ENCODE peak calls at places on chromosomes 1 and 21, in five cellular contexts. O, T, U, S and R are unnamed samples.
A peak's percentile ranks its signal among the peaks of the same experiment; 100 is the strongest.

GRCh38 chr1:72366473-72366872 is 84.1 kb upstream of the NEGR1 start:
- DNase-seq in U (no peak), O (peak; percentile 41), S (no peak), T (peak; percentile 11), R (no peak)

GRCh38 chr1:20266642-20267041 is 24.0 kb upstream of the VWA5B1 start:
- DNase-seq in T (no peak), S (no peak), U (no peak), O (no peak), R (no peak)

GRCh38 chr1:74811421-74812179 is 78.6 kb downstream of the TYW3 start:
- DNase-seq in T (no peak), U (no peak), S (no peak), O (no peak), R (no peak)

GRCh38 chr1:54284781-54285563 is 85.0 kb downstream of the MRPL37 start:
- DNase-seq in T (no peak), S (no peak), O (no peak), U (no peak), R (no peak)

GRCh38 chr1:75668813-75669212 is 55.7 kb upstream of the ACADM start:
- DNase-seq in O (no peak), S (no peak), U (no peak), T (no peak), R (no peak)

GRCh38 chr1:111729271-111729921 is 9.8 kb downstream of the INKA2 start:
- DNase-seq in T (no peak), U (no peak), S (no peak), O (peak; percentile 76), R (no peak)

GRCh38 chr1:25671929-25672328 is 55.3 kb downstream of the MAN1C1 start:
- DNase-seq in O (no peak), U (peak; percentile 49), S (no peak), T (no peak), R (peak; percentile 28)

GRCh38 chr1:10737268-10737624 is 59.2 kb downstream of the CASZ1 start:
- DNase-seq in O (no peak), T (no peak), U (no peak), S (no peak), R (peak; percentile 84)

DNA sequence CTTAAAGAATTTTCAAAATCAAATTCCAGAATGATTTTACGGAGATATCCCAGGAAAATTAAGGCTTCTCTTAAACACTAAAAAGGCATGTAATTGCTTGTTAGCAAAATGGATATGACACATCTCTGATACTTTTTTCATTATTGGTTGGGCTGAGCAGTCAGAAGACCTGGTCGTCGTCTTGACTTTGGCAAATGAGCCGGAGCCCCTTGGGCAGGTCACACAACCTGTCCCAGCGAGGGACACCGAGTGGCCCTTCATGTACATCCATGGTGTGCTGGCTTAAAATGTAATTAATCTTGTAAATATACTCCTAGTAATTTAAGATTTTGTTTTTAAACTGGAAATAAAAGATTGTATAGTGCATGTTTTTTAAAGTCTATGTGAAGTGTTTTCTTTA is 33.9 kb downstream of the IFNGR2 start:
- DNase-seq in U (no peak), T (no peak), S (peak; percentile 6), O (no peak), R (no peak)
- TF ChIP-seq CTCF in U (no peak), T (no peak), S (no peak), O (no peak), R (no peak)

DNA sequence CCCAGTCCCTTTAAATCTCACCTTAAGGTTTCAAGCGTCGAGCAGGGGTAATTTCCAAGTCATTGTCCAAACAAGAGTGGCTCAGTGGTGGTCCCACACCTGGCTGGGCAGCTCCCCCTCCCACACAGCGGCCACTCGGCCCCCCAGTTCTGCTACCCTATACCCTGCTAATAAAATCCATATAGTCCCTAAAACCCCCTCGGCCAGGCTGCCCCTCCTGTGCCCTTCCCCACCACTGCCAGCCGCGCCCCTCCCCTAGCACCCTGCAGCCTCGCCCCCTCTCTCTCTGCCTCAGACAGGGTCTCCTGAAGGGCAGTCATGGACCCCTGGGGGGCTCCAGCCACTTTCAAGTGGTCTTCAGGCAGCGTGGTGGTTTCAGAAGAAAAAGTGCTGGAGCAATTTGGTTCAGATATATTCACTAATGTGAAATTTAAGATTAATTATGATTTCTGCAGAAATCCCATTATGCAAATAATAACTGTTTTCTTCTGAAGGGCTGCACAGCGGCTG is 34.2 kb upstream of the TTC34 start:
- DNase-seq in U (no peak), O (no peak), T (no peak), S (no peak), R (no peak)
- H3K27me3 ChIP-seq in U (no peaks in the 10 kb centered on the region), O (peaks cover 14% of the 10 kb centered on the region), T (peaks cover 91% of the 10 kb centered on the region), S (peaks cover 53% of the 10 kb centered on the region), R (peaks cover 5% of the 10 kb centered on the region)

GRCh38 chr1:230314142-230314470 is 112.0 kb downstream of the PGBD5 start:
- DNase-seq in O (no peak), S (no peak), T (no peak), U (no peak), R (no peak)

GRCh38 chr1:230316864-230317745 is 109.0 kb downstream of the PGBD5 start:
- DNase-seq in S (no peak), O (no peak), U (no peak), T (no peak), R (no peak)

GRCh38 chr1:230313453-230314141 is 112.5 kb downstream of the PGBD5 start:
- DNase-seq in O (no peak), T (no peak), S (no peak), U (no peak), R (no peak)

GRCh38 chr1:230312676-230313075 is 113.5 kb downstream of the PGBD5 start:
- DNase-seq in S (no peak), O (no peak), U (no peak), T (no peak), R (no peak)

DNA sequence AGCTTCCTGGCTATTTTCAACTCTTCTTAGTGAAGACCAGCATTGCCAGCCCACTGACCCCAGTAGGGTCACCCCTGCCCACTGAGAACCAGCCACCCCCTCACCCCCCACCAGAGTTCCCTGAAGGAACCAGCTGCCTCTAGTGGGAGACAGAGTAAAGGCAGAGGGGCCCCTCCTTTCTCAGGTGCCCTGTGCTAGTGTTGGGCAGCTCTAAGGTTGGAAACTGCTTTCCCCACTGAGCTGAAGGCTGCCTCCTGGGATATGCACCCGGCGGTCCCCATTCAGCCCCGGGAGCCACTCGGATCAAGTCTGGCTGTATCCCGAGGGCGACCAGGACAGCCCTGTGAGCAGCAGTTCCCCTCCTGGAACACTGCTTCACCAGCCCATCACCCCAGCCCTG is 111.0 kb downstream of the PGBD5 start:
- DNase-seq in O (no peak), S (no peak), T (no peak), U (no peak), R (no peak)
- H3K27ac ChIP-seq in O (no peak overlapping the region), S (no peak overlapping the region), T (no peak overlapping the region), U (no peak overlapping the region), R (no peak overlapping the region)

GRCh38 chr21:32412998-32413504 is 545 bp downstream of the EVA1C start:
- DNase-seq in T (no peak), U (peak; percentile 23), O (peak; percentile 68), S (peak; percentile 62), R (peak; percentile 80)

GRCh38 chr21:32411366-32412161 is 942 bp upstream of the EVA1C start:
- DNase-seq in T (peak; percentile 52), O (peak; percentile 95), U (peak; percentile 82), S (peak; percentile 85), R (peak; percentile 96)

GRCh38 chr21:32413697-32414578 is 1.4 kb downstream of the EVA1C start:
- DNase-seq in T (no peak), S (no peak), O (no peak), U (no peak), R (peak; percentile 81)

GRCh38 chr21:32410916-32411315 is 1.6 kb upstream of the EVA1C start:
- DNase-seq in S (no peak), T (no peak), O (no peak), U (no peak), R (no peak)

DNA sequence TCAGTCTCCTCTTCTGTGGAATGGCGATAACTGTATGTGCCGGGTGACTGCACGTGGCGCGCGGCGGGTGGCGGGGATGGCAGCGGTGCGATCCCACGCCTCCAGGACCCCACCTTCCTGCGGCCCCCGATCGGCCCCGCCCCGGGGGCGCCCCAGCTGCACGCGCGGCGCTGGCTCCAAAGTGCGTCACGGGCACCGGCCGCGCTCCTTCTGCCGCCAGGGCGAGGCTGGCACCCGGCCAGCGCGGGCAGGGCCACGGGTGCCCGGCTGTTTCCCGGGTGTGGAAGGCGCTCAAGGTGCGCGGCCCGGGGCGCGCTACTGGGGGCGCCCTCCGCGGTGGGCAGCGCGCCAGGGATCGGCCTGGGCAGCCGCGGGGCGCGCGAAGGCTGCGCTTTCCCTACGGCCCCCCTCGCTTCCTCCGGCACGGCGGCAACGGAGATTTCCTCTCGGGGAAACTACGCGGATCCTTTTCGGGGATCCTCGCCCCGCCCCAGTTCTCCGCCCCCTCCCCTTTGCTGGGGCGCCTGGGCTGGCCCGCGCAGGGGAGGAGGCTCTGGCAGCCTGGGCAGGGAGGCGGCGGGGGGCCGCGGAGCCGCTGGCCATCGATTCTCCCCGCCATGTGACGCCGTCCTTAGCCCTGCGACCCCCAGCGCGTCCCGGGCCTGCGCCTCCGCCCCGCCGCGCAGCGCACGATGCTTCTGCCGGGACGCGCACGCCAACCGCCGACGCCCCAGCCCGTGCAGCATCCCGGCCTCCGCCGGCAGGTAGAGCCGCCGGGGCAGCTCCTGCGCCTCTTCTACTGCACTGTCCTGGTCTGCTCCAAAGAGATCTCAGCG is at the start of gene EVA1C:
- DNase-seq in S (peak; percentile 53), O (peak; percentile 84), U (peak; percentile 60), T (peak; percentile 45), R (peak; percentile 89)
- TF ChIP-seq CTCF in S (peak; percentile 2), O (peak; percentile 26), U (peak; percentile 18), T (no peak), R (peak; percentile 21)

GRCh38 chr1:31981976-31982375 is 31.7 kb upstream of the KHDRBS1 start:
- DNase-seq in T (no peak), U (no peak), S (no peak), O (no peak), R (no peak)
- H3K27me3 ChIP-seq in T (no peaks in the 10 kb centered on the region), U (no peaks in the 10 kb centered on the region), S (no peaks in the 10 kb centered on the region), O (no peaks in the 10 kb centered on the region), R (no peaks in the 10 kb centered on the region)

GRCh38 chr1:27607239-27607804 is 3.4 kb upstream of the AHDC1 start:
- DNase-seq in U (no peak), O (no peak), T (no peak), S (no peak), R (no peak)

GRCh38 chr1:27605300-27605766 is 1.4 kb upstream of the AHDC1 start:
- DNase-seq in T (no peak), S (no peak), O (no peak), U (no peak), R (peak; percentile 61)

GRCh38 chr1:27604579-27605299 is 795 bp upstream of the AHDC1 start:
- DNase-seq in U (no peak), S (no peak), O (no peak), T (no peak), R (no peak)

GRCh38 chr1:27605796-27606707 is 2.1 kb upstream of the AHDC1 start:
- DNase-seq in O (no peak), T (peak; percentile 33), U (no peak), S (no peak), R (no peak)

DNA sequence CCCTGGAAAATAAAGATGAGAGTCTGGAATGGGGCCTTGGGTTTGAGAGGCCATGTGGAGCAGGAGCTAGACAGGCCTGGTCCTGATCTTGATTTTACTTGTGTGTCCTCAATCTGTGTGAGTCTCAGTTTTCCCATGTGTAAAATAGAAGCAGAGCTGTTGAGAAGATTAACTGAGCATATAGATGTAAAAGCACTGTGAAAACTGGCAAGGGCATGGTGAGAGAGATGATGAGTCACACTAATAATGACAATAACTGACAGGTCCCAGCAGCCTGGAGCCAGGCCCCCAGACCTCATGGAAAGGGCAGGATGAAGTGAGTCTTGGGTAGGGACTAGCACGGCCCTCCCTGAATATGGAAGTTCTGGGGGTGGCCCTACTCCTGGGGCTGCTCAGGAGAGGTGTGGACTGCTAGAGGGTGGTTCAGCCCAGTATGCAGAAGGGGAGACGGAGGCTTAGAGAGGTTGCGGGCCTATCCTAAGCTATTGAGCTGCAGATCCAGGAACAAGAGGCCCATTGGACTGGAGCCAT is 2.8 kb upstream of the AHDC1 start:
- DNase-seq in S (no peak), O (no peak), U (no peak), T (no peak), R (no peak)
- H3K27ac ChIP-seq in S (peak overlapping the region; percentile 5), O (no peak overlapping the region), U (no peak overlapping the region), T (no peak overlapping the region), R (no peak overlapping the region)

GRCh38 chr1:168180148-168180524 is 1.4 kb downstream of the TIPRL start:
- DNase-seq in U (no peak), O (no peak), S (no peak), T (no peak), R (no peak)
- TF ChIP-seq CTCF in U (no peak), O (no peak), S (no peak), T (no peak), R (no peak)